ENCODE peak calls at places on chromosome 18, in four cellular contexts. One of them, this sample, is unnamed.

GRCh38 chr18:50671376-50671775 is 111.5 kb downstream of the MAPK4 start:
- DNase-seq in cardiac muscle cell: peak
- DNase-seq in psoas muscle: no peak
- DNase-seq in epithelial cell of esophagus: no peak
- DNase-seq in this sample: no peak

GRCh38 chr18:59070181-59070912 is 69.3 kb upstream of the SEC11C start:
- DNase-seq in cardiac muscle cell: peak
- DNase-seq in psoas muscle: peak
- DNase-seq in epithelial cell of esophagus: peak
- DNase-seq in this sample: peak

GRCh38 chr18:50832754-50833153 is 12.9 kb upstream of the MRO start:
- DNase-seq in cardiac muscle cell: no peak
- DNase-seq in psoas muscle: no peak
- DNase-seq in epithelial cell of esophagus: no peak
- DNase-seq in this sample: no peak

GRCh38 chr18:67509711-67510110 is 6.8 kb downstream of the DSEL start:
- DNase-seq in cardiac muscle cell: peak
- DNase-seq in psoas muscle: no peak
- DNase-seq in epithelial cell of esophagus: no peak
- DNase-seq in this sample: no peak

GRCh38 chr18:51802589-51802988 is 537.4 kb upstream of the DCC start:
- DNase-seq in cardiac muscle cell: no peak
- DNase-seq in psoas muscle: no peak
- DNase-seq in epithelial cell of esophagus: no peak
- DNase-seq in this sample: no peak

GRCh38 chr18:28183418-28184078 is 6.6 kb upstream of the CDH2 start:
- DNase-seq in cardiac muscle cell: peak
- DNase-seq in psoas muscle: no peak
- DNase-seq in epithelial cell of esophagus: peak
- DNase-seq in this sample: no peak

GRCh38 chr18:9746958-9747357 is 38.9 kb downstream of the RAB31 start:
- DNase-seq in cardiac muscle cell: no peak
- DNase-seq in psoas muscle: no peak
- DNase-seq in epithelial cell of esophagus: no peak
- DNase-seq in this sample: no peak

GRCh38 chr18:22223263-22223960 is 54.0 kb downstream of the GATA6 start:
- DNase-seq in cardiac muscle cell: peak
- DNase-seq in psoas muscle: peak
- DNase-seq in epithelial cell of esophagus: peak
- DNase-seq in this sample: no peak

GRCh38 chr18:46393230-46393629 is 263.8 kb downstream of the LOXHD1 start:
- DNase-seq in cardiac muscle cell: no peak
- DNase-seq in psoas muscle: no peak
- DNase-seq in epithelial cell of esophagus: no peak
- DNase-seq in this sample: no peak
- TF ChIP-seq CTCF in cardiac muscle cell: peak
- TF ChIP-seq CTCF in psoas muscle: no peak
- TF ChIP-seq CTCF in epithelial cell of esophagus: no peak
- TF ChIP-seq CTCF in this sample: no peak

GRCh38 chr18:70450658-70451253 is 161.9 kb downstream of the SOCS6 start:
- DNase-seq in cardiac muscle cell: peak
- DNase-seq in psoas muscle: no peak
- DNase-seq in epithelial cell of esophagus: no peak
- DNase-seq in this sample: no peak
- TF ChIP-seq CTCF in cardiac muscle cell: peak
- TF ChIP-seq CTCF in psoas muscle: peak
- TF ChIP-seq CTCF in epithelial cell of esophagus: peak
- TF ChIP-seq CTCF in this sample: peak

DNA sequence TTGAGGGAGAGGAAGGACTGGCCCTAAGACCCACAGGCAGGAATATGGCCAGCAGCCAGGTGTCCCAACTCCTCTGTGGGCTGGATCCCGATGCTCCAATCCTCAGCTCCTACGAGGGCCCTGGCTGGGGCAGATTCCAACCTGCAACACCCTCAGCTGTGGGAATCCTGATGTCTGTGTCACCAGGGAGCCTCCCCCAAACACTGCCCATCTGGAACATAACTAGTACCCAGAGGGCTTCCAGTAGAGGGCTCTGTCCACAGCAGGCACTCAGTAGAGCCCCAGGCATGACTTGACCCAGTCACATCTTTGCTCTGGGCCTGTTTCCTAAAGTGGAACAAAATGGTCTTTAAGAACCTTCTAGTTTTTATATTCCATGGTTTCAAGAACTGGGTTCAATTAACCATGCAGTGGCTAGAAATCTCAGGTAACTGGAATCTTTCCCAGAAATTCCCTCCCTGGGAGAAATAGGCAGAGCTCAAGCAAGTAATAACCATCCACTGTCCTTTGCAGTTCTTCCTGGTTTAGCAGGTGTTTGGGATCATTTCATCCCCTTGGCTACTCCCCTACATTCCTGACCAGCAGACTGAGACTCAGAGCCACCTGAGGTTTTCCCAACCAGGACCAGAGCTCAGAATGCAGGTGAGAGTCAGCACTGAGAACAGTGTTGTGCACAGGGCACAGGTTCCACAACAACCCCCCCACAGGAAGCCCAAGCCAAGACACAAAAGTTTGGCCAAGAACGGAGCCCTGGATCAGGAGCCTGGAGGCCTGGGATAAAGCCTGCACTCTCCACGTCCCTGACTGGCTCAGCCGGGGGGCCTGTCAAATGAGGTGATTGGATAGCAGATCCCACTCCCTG is 20.8 kb upstream of the LOXHD1 start:
- DNase-seq in cardiac muscle cell: no peak
- DNase-seq in psoas muscle: no peak
- DNase-seq in epithelial cell of esophagus: peak
- DNase-seq in this sample: no peak
- TF ChIP-seq CTCF in cardiac muscle cell: no peak
- TF ChIP-seq CTCF in psoas muscle: peak
- TF ChIP-seq CTCF in epithelial cell of esophagus: no peak
- TF ChIP-seq CTCF in this sample: no peak

GRCh38 chr18:11840493-11840892 is 10.7 kb upstream of the CHMP1B start:
- DNase-seq in cardiac muscle cell: no peak
- DNase-seq in psoas muscle: no peak
- DNase-seq in epithelial cell of esophagus: no peak
- DNase-seq in this sample: no peak
- TF ChIP-seq CTCF in cardiac muscle cell: no peak
- TF ChIP-seq CTCF in psoas muscle: no peak
- TF ChIP-seq CTCF in epithelial cell of esophagus: no peak
- TF ChIP-seq CTCF in this sample: no peak

DNA sequence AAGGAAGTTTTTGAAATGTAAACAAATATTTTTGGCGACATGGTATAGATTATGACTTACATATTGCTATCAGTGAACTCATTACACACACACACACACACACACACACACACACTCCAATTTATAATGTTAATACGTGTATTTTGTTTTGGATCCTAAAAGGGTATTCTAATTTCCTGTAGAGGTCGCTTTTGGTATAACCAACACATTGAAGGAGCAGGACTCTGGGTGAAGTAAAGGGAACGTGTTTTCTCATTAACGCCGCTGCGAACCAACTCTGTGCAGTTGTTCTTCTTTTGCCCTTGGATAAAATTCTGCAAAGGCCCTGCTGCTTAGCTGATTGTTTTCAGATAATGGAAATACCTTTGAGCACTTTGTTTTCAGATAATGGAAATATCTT is 190.4 kb downstream of the PMAIP1 start:
- DNase-seq in cardiac muscle cell: peak
- DNase-seq in psoas muscle: no peak
- DNase-seq in epithelial cell of esophagus: peak
- DNase-seq in this sample: no peak
- TF ChIP-seq CTCF in cardiac muscle cell: peak
- TF ChIP-seq CTCF in psoas muscle: no peak
- TF ChIP-seq CTCF in epithelial cell of esophagus: peak
- TF ChIP-seq CTCF in this sample: no peak

GRCh38 chr18:63779386-63779785 is 4.2 kb downstream of the SERPINB7 start:
- DNase-seq in cardiac muscle cell: no peak
- DNase-seq in psoas muscle: no peak
- DNase-seq in epithelial cell of esophagus: peak
- DNase-seq in this sample: no peak

GRCh38 chr18:63785031-63785430 is 9.8 kb downstream of the SERPINB7 start:
- DNase-seq in cardiac muscle cell: no peak
- DNase-seq in psoas muscle: no peak
- DNase-seq in epithelial cell of esophagus: no peak
- DNase-seq in this sample: no peak

GRCh38 chr18:63787673-63788072 is 12.5 kb downstream of the SERPINB7 start:
- DNase-seq in cardiac muscle cell: no peak
- DNase-seq in psoas muscle: no peak
- DNase-seq in epithelial cell of esophagus: no peak
- DNase-seq in this sample: no peak

GRCh38 chr18:63788447-63789096 is 13.4 kb downstream of the SERPINB7 start:
- DNase-seq in cardiac muscle cell: peak
- DNase-seq in psoas muscle: no peak
- DNase-seq in epithelial cell of esophagus: peak
- DNase-seq in this sample: no peak

DNA sequence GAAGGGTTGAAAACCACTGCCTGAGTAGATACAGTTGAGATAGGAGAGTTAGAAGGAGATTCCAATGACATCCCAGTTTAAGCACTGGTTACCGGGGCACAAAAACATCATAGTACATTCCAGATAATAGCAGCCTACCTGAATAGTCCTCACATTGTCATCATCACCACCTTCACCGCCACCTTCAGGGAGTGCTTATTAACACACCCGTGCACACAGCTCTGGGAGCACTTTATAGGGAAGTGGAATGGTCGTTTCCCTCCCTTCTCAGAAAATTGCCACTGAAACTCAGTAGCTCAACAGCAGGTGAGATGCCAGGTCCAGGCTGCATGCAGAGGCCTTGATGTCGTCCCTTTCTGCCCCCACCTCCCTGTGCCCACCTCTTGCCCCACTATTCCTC is 8.2 kb downstream of the SERPINB7 start:
- DNase-seq in cardiac muscle cell: no peak
- DNase-seq in psoas muscle: no peak
- DNase-seq in epithelial cell of esophagus: peak
- DNase-seq in this sample: no peak
- TF ChIP-seq CTCF in cardiac muscle cell: no peak
- TF ChIP-seq CTCF in psoas muscle: no peak
- TF ChIP-seq CTCF in epithelial cell of esophagus: peak
- TF ChIP-seq CTCF in this sample: no peak

GRCh38 chr18:76688724-76689472 is 133.5 kb upstream of the ZNF236 start:
- DNase-seq in cardiac muscle cell: no peak
- DNase-seq in psoas muscle: no peak
- DNase-seq in epithelial cell of esophagus: no peak
- DNase-seq in this sample: no peak

GRCh38 chr18:76685402-76685801 is 137.0 kb upstream of the ZNF236 start:
- DNase-seq in cardiac muscle cell: no peak
- DNase-seq in psoas muscle: no peak
- DNase-seq in epithelial cell of esophagus: no peak
- DNase-seq in this sample: no peak

GRCh38 chr18:76687271-76688006 is 134.9 kb upstream of the ZNF236 start:
- DNase-seq in cardiac muscle cell: no peak
- DNase-seq in psoas muscle: no peak
- DNase-seq in epithelial cell of esophagus: peak
- DNase-seq in this sample: no peak

GRCh38 chr18:76685860-76686259 is 136.5 kb upstream of the ZNF236 start:
- DNase-seq in cardiac muscle cell: no peak
- DNase-seq in psoas muscle: no peak
- DNase-seq in epithelial cell of esophagus: no peak
- DNase-seq in this sample: no peak

GRCh38 chr18:76686737-76687231 is 135.6 kb upstream of the ZNF236 start:
- DNase-seq in cardiac muscle cell: peak
- DNase-seq in psoas muscle: peak
- DNase-seq in epithelial cell of esophagus: peak
- DNase-seq in this sample: peak
- TF ChIP-seq CTCF in cardiac muscle cell: peak
- TF ChIP-seq CTCF in psoas muscle: peak
- TF ChIP-seq CTCF in epithelial cell of esophagus: peak
- TF ChIP-seq CTCF in this sample: peak